ENCODE peak calls at places on chromosome 20, in five cellular contexts. C is foreskin fibroblast, Y is A549, U is lower lobe of right lung, M is upper lobe of right lung. G is an unnamed sample.

GRCh38 chr20:35603695-35604443 is 11.8 kb upstream of the SPAG4 start:
- DNase-seq in C (no peak), Y (no peak), M (peak; percentile 42), U (no peak), G (no peak)

GRCh38 chr20:35048739-35049138 is 43.9 kb downstream of the TRPC4AP start:
- DNase-seq in M (no peak), C (no peak), U (no peak), Y (no peak), G (no peak)

GRCh38 chr20:23752019-23752418 is 1.3 kb upstream of the CST1 start:
- DNase-seq in M (no peak), Y (no peak), C (no peak), U (no peak), G (no peak)

GRCh38 chr20:38255389-38255788 is 5.1 kb downstream of the KIAA1755 start:
- DNase-seq in M (peak; percentile 9), C (peak; percentile 61), Y (no peak), U (no peak), G (no peak)

GRCh38 chr20:50900261-50900660 is 31.0 kb downstream of the ADNP start:
- DNase-seq in Y (no peak), M (no peak), U (no peak), C (no peak), G (no peak)

GRCh38 chr20:64030371-64031134 is 5.4 kb upstream of the C20orf204 start:
- DNase-seq in M (no peak), Y (no peak), C (no peak), U (no peak), G (no peak)

GRCh38 chr20:62957136-62958117 is 4.9 kb downstream of the SLC17A9 start:
- DNase-seq in U (peak; percentile 40), Y (no peak), M (no peak), C (no peak), G (no peak)

GRCh38 chr20:25250508-25250907 is 2.6 kb downstream of the PYGB start:
- DNase-seq in M (no peak), U (no peak), C (peak; percentile 41), Y (no peak), G (no peak)

GRCh38 chr20:20327756-20328155 is 40.1 kb upstream of the INSM1 start:
- DNase-seq in Y (no peak), C (no peak), M (no peak), U (no peak), G (no peak)

GRCh38 chr20:47576516-47577033 is 74.9 kb downstream of the NCOA3 start:
- DNase-seq in C (peak; percentile 92), U (peak; percentile 51), Y (peak; percentile 81), M (no peak), G (peak; percentile 78)

GRCh38 chr20:13141541-13141940 is 79.5 kb upstream of the ISM1 start:
- DNase-seq in Y (no peak), U (no peak), M (no peak), C (peak; percentile 78), G (no peak)

GRCh38 chr20:25624500-25624939 is 706 bp upstream of the NANP start:
- DNase-seq in U (no peak), M (no peak), Y (peak; percentile 47), C (no peak), G (no peak)

GRCh38 chr20:50027611-50028105 is 44.9 kb downstream of the SNAI1 start:
- DNase-seq in C (peak; percentile 92), Y (peak; percentile 87), M (peak; percentile 71), U (no peak), G (peak; percentile 59)

GRCh38 chr20:47318596-47319516 is 37.6 kb downstream of the ZMYND8 start:
- DNase-seq in C (peak; percentile 83), Y (peak; percentile 49), M (peak; percentile 93), U (peak; percentile 92), G (peak; percentile 74)

GRCh38 chr20:24811020-24811419 is 138.0 kb upstream of the CST7 start:
- DNase-seq in Y (no peak), C (no peak), U (peak; percentile 2), M (no peak), G (no peak)

GRCh38 chr20:4726710-4727391 is 5.1 kb downstream of the PRND start:
- DNase-seq in Y (no peak), M (no peak), C (peak; percentile 92), U (no peak), G (no peak)

GRCh38 chr20:51562334-51563140 is 20.0 kb upstream of the NFATC2 start:
- DNase-seq in C (peak; percentile 94), U (peak; percentile 55), M (peak; percentile 72), Y (peak; percentile 65), G (peak; percentile 50)

GRCh38 chr20:3980260-3981131 is 34.9 kb downstream of the RNF24 start:
- DNase-seq in U (no peak), C (peak; percentile 54), Y (peak; percentile 59), M (no peak), G (no peak)

GRCh38 chr20:37575884-37576283 is 48.2 kb upstream of the BLCAP start:
- DNase-seq in U (no peak), M (no peak), Y (no peak), C (no peak), G (no peak)

GRCh38 chr20:46674253-46675083 is 14.8 kb downstream of the TP53RK start:
- DNase-seq in C (no peak), M (no peak), Y (no peak), U (no peak), G (no peak)

GRCh38 chr20:63706852-63707557 is 771 bp downstream of the ARFRP1 start:
- DNase-seq in M (peak; percentile 83), Y (no peak), U (peak; percentile 70), C (peak; percentile 78), G (peak; percentile 75)

GRCh38 chr20:23257848-23258746 is 92.5 kb upstream of the NXT1 start:
- DNase-seq in C (peak; percentile 86), U (no peak), Y (no peak), M (no peak), G (no peak)

GRCh38 chr20:25116746-25117457 is 35.0 kb upstream of the VSX1 start:
- DNase-seq in C (no peak), U (no peak), Y (no peak), M (no peak), G (no peak)

GRCh38 chr20:44310664-44311639 is at the start of gene FITM2:
- DNase-seq in C (peak; percentile 100), M (peak; percentile 100), U (peak; percentile 99), Y (peak; percentile 96), G (peak; percentile 100)

GRCh38 chr20:21117521-21117920 is 8.4 kb upstream of the KIZ start:
- DNase-seq in Y (no peak), C (no peak), U (no peak), M (no peak), G (no peak)

GRCh38 chr20:42155586-42155985 is 537.4 kb upstream of the CHD6 start:
- DNase-seq in C (no peak), M (no peak), Y (no peak), U (no peak), G (no peak)

GRCh38 chr20:25376236-25376635 is 14.4 kb downstream of the ABHD12 start:
- DNase-seq in M (no peak), Y (no peak), C (no peak), U (no peak), G (no peak)

GRCh38 chr20:48098866-48099265 is 313.6 kb upstream of the SULF2 start:
- DNase-seq in U (no peak), M (peak; percentile 2), C (no peak), Y (no peak), G (no peak)

GRCh38 chr20:12171927-12172581 is 254.4 kb downstream of the BTBD3 start:
- DNase-seq in Y (no peak), M (no peak), U (no peak), C (peak; percentile 87), G (no peak)

GRCh38 chr20:19888269-19888669 is 128.9 kb upstream of the NAA20 start:
- DNase-seq in U (no peak), M (no peak), Y (no peak), C (no peak), G (no peak)

GRCh38 chr20:49989234-49990065 is 6.7 kb downstream of the SNAI1 start:
- DNase-seq in M (no peak), U (peak; percentile 57), C (peak; percentile 93), Y (no peak), G (no peak)

GRCh38 chr20:63092660-63093215 is 86.0 kb upstream of the BHLHE23 start:
- DNase-seq in C (no peak), M (no peak), U (peak; percentile 23), Y (no peak), G (no peak)

GRCh38 chr20:62308102-62308822 is 5.5 kb downstream of the ADRM1 start:
- DNase-seq in C (no peak), M (no peak), U (no peak), Y (no peak), G (no peak)

GRCh38 chr20:33576432-33576883 is 85.7 kb upstream of the C20orf144 start:
- DNase-seq in C (peak; percentile 18), Y (no peak), U (no peak), M (no peak), G (peak; percentile 28)
- TF ChIP-seq CTCF in C (no peak), Y (no peak), U (no peak), M (no peak), G (no peak)

GRCh38 chr20:59082077-59082740 is 39.6 kb upstream of the PRELID3B start:
- DNase-seq in M (no peak), Y (no peak), C (peak; percentile 61), U (no peak), G (no peak)
- TF ChIP-seq CTCF in M (peak; percentile 43), Y (peak; percentile 18), C (peak; percentile 29), U (peak; percentile 23), G (peak; percentile 46)

GRCh38 chr20:54654460-54654859 is 179.1 kb downstream of the DOK5 start:
- DNase-seq in M (no peak), U (no peak), Y (no peak), C (no peak), G (no peak)

GRCh38 chr20:54658525-54658924 is 183.1 kb downstream of the DOK5 start:
- DNase-seq in U (no peak), M (no peak), C (no peak), Y (no peak), G (no peak)

GRCh38 chr20:54662064-54662463 is 186.7 kb downstream of the DOK5 start:
- DNase-seq in U (no peak), Y (no peak), M (no peak), C (no peak), G (no peak)

GRCh38 chr20:54657268-54657826 is 182.0 kb downstream of the DOK5 start:
- DNase-seq in C (no peak), M (no peak), U (no peak), Y (no peak), G (no peak)
- TF ChIP-seq CTCF in C (no peak), M (no peak), U (no peak), Y (no peak), G (no peak)

GRCh38 chr20:56181593-56181992 is 66.9 kb upstream of the MC3R start:
- DNase-seq in M (no peak), Y (no peak), U (no peak), C (no peak), G (no peak)
- TF ChIP-seq CTCF in M (peak; percentile 29), Y (no peak), U (peak; percentile 34), C (no peak), G (no peak)

GRCh38 chr20:17878912-17879602 is 89.5 kb downstream of the SNX5 start:
- DNase-seq in M (no peak), C (no peak), Y (no peak), U (no peak), G (no peak)
- TF ChIP-seq CTCF in M (peak; percentile 14), C (peak; percentile 3), Y (no peak), U (no peak), G (no peak)